ENCODE peak calls at places on chromosome 21, in six cellular contexts. One of them, this sample, is unnamed. For H3K36me3, the result is how much of the 10 kb centered on the place peaks cover.

GRCh38 chr21:42513985-42514882 is 582 bp downstream of the SLC37A1 start:
- DNase-seq in left ventricle myocardium inferior: peak
- DNase-seq in GM23248: peak
- DNase-seq in K562: no peak
- DNase-seq in transverse colon: peak
- DNase-seq in SJCRH30: no peak
- DNase-seq in this sample: no peak

GRCh38 chr21:17441370-17441769 is 71.5 kb upstream of the CXADR start:
- DNase-seq in GM23248: no peak
- DNase-seq in left ventricle myocardium inferior: no peak
- DNase-seq in transverse colon: peak
- DNase-seq in SJCRH30: no peak
- DNase-seq in K562: no peak
- DNase-seq in this sample: no peak

GRCh38 chr21:38503588-38503987 is 5.3 kb upstream of the ERG start:
- DNase-seq in GM23248: peak
- DNase-seq in left ventricle myocardium inferior: no peak
- DNase-seq in SJCRH30: no peak
- DNase-seq in K562: no peak
- DNase-seq in transverse colon: no peak
- DNase-seq in this sample: peak

GRCh38 chr21:38838598-38839369 is 33.1 kb downstream of the ETS2 start:
- DNase-seq in GM23248: no peak
- DNase-seq in transverse colon: no peak
- DNase-seq in K562: no peak
- DNase-seq in SJCRH30: no peak
- DNase-seq in left ventricle myocardium inferior: no peak
- DNase-seq in this sample: no peak

GRCh38 chr21:34812510-34813265 is 143.9 kb downstream of the CLIC6 start:
- DNase-seq in K562: no peak
- DNase-seq in transverse colon: no peak
- DNase-seq in left ventricle myocardium inferior: no peak
- DNase-seq in GM23248: peak
- DNase-seq in SJCRH30: no peak
- DNase-seq in this sample: no peak

GRCh38 chr21:38857152-38857825 is 51.6 kb downstream of the ETS2 start:
- DNase-seq in GM23248: no peak
- DNase-seq in SJCRH30: no peak
- DNase-seq in K562: peak
- DNase-seq in left ventricle myocardium inferior: peak
- DNase-seq in transverse colon: no peak
- DNase-seq in this sample: no peak

GRCh38 chr21:39161064-39161463 is 22.2 kb downstream of the PSMG1 start:
- DNase-seq in left ventricle myocardium inferior: no peak
- DNase-seq in SJCRH30: no peak
- DNase-seq in transverse colon: no peak
- DNase-seq in K562: no peak
- DNase-seq in GM23248: no peak
- DNase-seq in this sample: no peak

GRCh38 chr21:39079617-39080016 is 103.6 kb downstream of the PSMG1 start:
- DNase-seq in SJCRH30: no peak
- DNase-seq in GM23248: no peak
- DNase-seq in left ventricle myocardium inferior: peak
- DNase-seq in K562: no peak
- DNase-seq in transverse colon: peak
- DNase-seq in this sample: no peak

GRCh38 chr21:32940079-32941014 is 85.4 kb upstream of the OLIG2 start:
- DNase-seq in GM23248: peak
- DNase-seq in K562: peak
- DNase-seq in transverse colon: peak
- DNase-seq in SJCRH30: peak
- DNase-seq in left ventricle myocardium inferior: no peak
- DNase-seq in this sample: peak

GRCh38 chr21:36288651-36289243 is 31.2 kb upstream of the MORC3 start:
- DNase-seq in GM23248: no peak
- DNase-seq in left ventricle myocardium inferior: no peak
- DNase-seq in K562: no peak
- DNase-seq in SJCRH30: no peak
- DNase-seq in transverse colon: no peak
- DNase-seq in this sample: no peak

GRCh38 chr21:32360401-32360981 is 32.3 kb downstream of the URB1 start:
- DNase-seq in SJCRH30: no peak
- DNase-seq in K562: no peak
- DNase-seq in transverse colon: no peak
- DNase-seq in left ventricle myocardium inferior: no peak
- DNase-seq in GM23248: no peak
- DNase-seq in this sample: no peak

GRCh38 chr21:17679002-17679600 is 66.4 kb upstream of the BTG3 start:
- DNase-seq in SJCRH30: peak
- DNase-seq in transverse colon: no peak
- DNase-seq in K562: peak
- DNase-seq in left ventricle myocardium inferior: no peak
- DNase-seq in GM23248: peak
- DNase-seq in this sample: peak

GRCh38 chr21:42541618-42542017 is 28.0 kb downstream of the SLC37A1 start:
- DNase-seq in K562: no peak
- DNase-seq in GM23248: no peak
- DNase-seq in left ventricle myocardium inferior: no peak
- DNase-seq in transverse colon: no peak
- DNase-seq in SJCRH30: no peak
- DNase-seq in this sample: no peak

GRCh38 chr21:35697321-35697808 is 363.0 kb downstream of the SETD4 start:
- DNase-seq in SJCRH30: peak
- DNase-seq in left ventricle myocardium inferior: peak
- DNase-seq in K562: no peak
- DNase-seq in transverse colon: peak
- DNase-seq in GM23248: peak
- DNase-seq in this sample: no peak

GRCh38 chr21:33443174-33443573 is 36.6 kb downstream of the TMEM50B start:
- DNase-seq in transverse colon: no peak
- DNase-seq in left ventricle myocardium inferior: no peak
- DNase-seq in SJCRH30: no peak
- DNase-seq in GM23248: no peak
- DNase-seq in K562: no peak
- DNase-seq in this sample: no peak

GRCh38 chr21:42392731-42393442 is 3.0 kb downstream of the TMPRSS3 start:
- DNase-seq in left ventricle myocardium inferior: no peak
- DNase-seq in SJCRH30: no peak
- DNase-seq in K562: no peak
- DNase-seq in transverse colon: no peak
- DNase-seq in GM23248: no peak
- DNase-seq in this sample: no peak

GRCh38 chr21:21688877-21689276 is 690.7 kb downstream of the NCAM2 start:
- DNase-seq in SJCRH30: peak
- DNase-seq in K562: peak
- DNase-seq in left ventricle myocardium inferior: no peak
- DNase-seq in transverse colon: no peak
- DNase-seq in GM23248: peak
- DNase-seq in this sample: peak

GRCh38 chr21:41479686-41480085 is 28.3 kb downstream of the TMPRSS2 start:
- DNase-seq in left ventricle myocardium inferior: no peak
- DNase-seq in transverse colon: no peak
- DNase-seq in K562: no peak
- DNase-seq in SJCRH30: no peak
- DNase-seq in GM23248: no peak
- DNase-seq in this sample: no peak

GRCh38 chr21:32576011-32576410 is 9.3 kb downstream of the TCP10L start:
- DNase-seq in K562: no peak
- DNase-seq in transverse colon: no peak
- DNase-seq in GM23248: no peak
- DNase-seq in SJCRH30: no peak
- DNase-seq in left ventricle myocardium inferior: no peak
- DNase-seq in this sample: peak

DNA sequence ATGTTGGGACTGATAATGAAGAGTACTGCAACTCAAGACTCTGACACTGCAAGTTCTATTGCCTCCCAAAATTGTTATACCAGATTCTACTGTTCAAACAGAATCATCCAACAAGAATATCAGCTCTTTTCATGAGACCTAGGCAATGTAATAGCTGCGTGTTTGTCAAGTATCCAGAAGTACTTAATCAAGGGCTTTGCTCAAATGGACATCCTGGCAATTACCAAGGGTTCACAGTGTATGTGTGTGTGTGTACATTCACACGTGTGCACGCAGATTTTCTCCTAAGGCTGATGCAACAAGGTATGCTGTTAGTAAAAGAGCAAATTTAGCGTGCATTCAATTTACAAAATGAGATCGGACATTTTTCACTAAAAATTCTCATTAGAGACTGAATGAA is 174.6 kb downstream of the GABPA start:
- DNase-seq in transverse colon: no peak
- DNase-seq in left ventricle myocardium inferior: no peak
- DNase-seq in K562: no peak
- DNase-seq in SJCRH30: no peak
- DNase-seq in GM23248: no peak
- DNase-seq in this sample: no peak
- H3K36me3 ChIP-seq in transverse colon: under half
- H3K36me3 ChIP-seq in left ventricle myocardium inferior: under half
- H3K36me3 ChIP-seq in K562: under half
- H3K36me3 ChIP-seq in SJCRH30: under half
- H3K36me3 ChIP-seq in GM23248: under half
- H3K36me3 ChIP-seq in this sample: under half

GRCh38 chr21:45986316-45987051 is 4.9 kb downstream of the COL6A1 start:
- DNase-seq in K562: no peak
- DNase-seq in transverse colon: peak
- DNase-seq in left ventricle myocardium inferior: peak
- DNase-seq in GM23248: no peak
- DNase-seq in SJCRH30: no peak
- DNase-seq in this sample: no peak
- H3K36me3 ChIP-seq in K562: under half
- H3K36me3 ChIP-seq in transverse colon: under half
- H3K36me3 ChIP-seq in left ventricle myocardium inferior: half or more
- H3K36me3 ChIP-seq in GM23248: under half
- H3K36me3 ChIP-seq in SJCRH30: under half
- H3K36me3 ChIP-seq in this sample: under half

GRCh38 chr21:44797775-44798174 is 3.8 kb downstream of the UBE2G2 start:
- DNase-seq in transverse colon: no peak
- DNase-seq in SJCRH30: no peak
- DNase-seq in left ventricle myocardium inferior: no peak
- DNase-seq in K562: no peak
- DNase-seq in GM23248: no peak
- DNase-seq in this sample: no peak

GRCh38 chr21:44801468-44802395 is at the start of gene UBE2G2:
- DNase-seq in left ventricle myocardium inferior: peak
- DNase-seq in SJCRH30: peak
- DNase-seq in GM23248: peak
- DNase-seq in K562: peak
- DNase-seq in transverse colon: peak
- DNase-seq in this sample: peak

GRCh38 chr21:44802396-44803153 is 955 bp upstream of the UBE2G2 start:
- DNase-seq in transverse colon: no peak
- DNase-seq in SJCRH30: peak
- DNase-seq in left ventricle myocardium inferior: no peak
- DNase-seq in K562: peak
- DNase-seq in GM23248: peak
- DNase-seq in this sample: peak

GRCh38 chr21:44800971-44801467 is 601 bp downstream of the UBE2G2 start:
- DNase-seq in K562: peak
- DNase-seq in transverse colon: no peak
- DNase-seq in SJCRH30: no peak
- DNase-seq in GM23248: peak
- DNase-seq in left ventricle myocardium inferior: no peak
- DNase-seq in this sample: no peak

GRCh38 chr21:44800103-44800502 is 1.5 kb downstream of the UBE2G2 start:
- DNase-seq in GM23248: peak
- DNase-seq in left ventricle myocardium inferior: no peak
- DNase-seq in K562: peak
- DNase-seq in transverse colon: no peak
- DNase-seq in SJCRH30: no peak
- DNase-seq in this sample: peak
- H3K36me3 ChIP-seq in GM23248: under half
- H3K36me3 ChIP-seq in left ventricle myocardium inferior: under half
- H3K36me3 ChIP-seq in K562: half or more
- H3K36me3 ChIP-seq in transverse colon: under half
- H3K36me3 ChIP-seq in SJCRH30: half or more
- H3K36me3 ChIP-seq in this sample: half or more

GRCh38 chr21:15007716-15008296 is 57.0 kb downstream of the NRIP1 start:
- DNase-seq in left ventricle myocardium inferior: no peak
- DNase-seq in K562: no peak
- DNase-seq in GM23248: no peak
- DNase-seq in transverse colon: no peak
- DNase-seq in SJCRH30: no peak
- DNase-seq in this sample: no peak
- H3K36me3 ChIP-seq in left ventricle myocardium inferior: under half
- H3K36me3 ChIP-seq in K562: under half
- H3K36me3 ChIP-seq in GM23248: under half
- H3K36me3 ChIP-seq in transverse colon: under half
- H3K36me3 ChIP-seq in SJCRH30: under half
- H3K36me3 ChIP-seq in this sample: under half

DNA sequence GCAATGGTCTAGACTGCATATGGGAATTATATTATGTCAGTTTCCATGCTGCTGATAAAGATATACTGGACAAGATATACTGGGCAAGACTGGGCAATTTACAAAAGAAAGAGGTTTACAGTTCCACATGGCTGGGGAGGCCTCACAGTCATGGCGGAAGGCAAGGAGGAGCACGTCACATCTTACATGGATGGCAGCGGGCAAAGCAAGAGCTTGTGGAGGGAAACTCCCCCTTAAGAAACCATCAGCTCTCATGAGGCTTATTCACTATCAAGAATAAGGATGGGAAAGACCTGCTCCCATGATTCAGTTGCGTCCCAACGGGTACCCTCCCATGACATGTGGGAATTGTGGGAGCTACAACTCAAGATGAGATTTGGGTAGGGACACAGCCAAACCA is 21.2 kb downstream of the CCT8 start:
- DNase-seq in transverse colon: no peak
- DNase-seq in left ventricle myocardium inferior: no peak
- DNase-seq in GM23248: no peak
- DNase-seq in K562: no peak
- DNase-seq in SJCRH30: no peak
- DNase-seq in this sample: no peak
- H3K36me3 ChIP-seq in transverse colon: under half
- H3K36me3 ChIP-seq in left ventricle myocardium inferior: half or more
- H3K36me3 ChIP-seq in GM23248: half or more
- H3K36me3 ChIP-seq in K562: half or more
- H3K36me3 ChIP-seq in SJCRH30: half or more
- H3K36me3 ChIP-seq in this sample: half or more